ENCODE peak calls at places on chromosome 14, in six cellular contexts. One of them, this sample, is unnamed.
A peak's percentile ranks its signal among the peaks of the same experiment; 100 is the strongest.

GRCh38 chr14:76977793-76978730 is 50.4 kb downstream of the IRF2BPL start:
- DNase-seq in RWPE1: no peak
- DNase-seq in sigmoid colon: peak; percentile 82
- DNase-seq in NB4: peak; percentile 94
- DNase-seq in natural killer cell: peak; percentile 81
- DNase-seq in endothelial cell: no peak
- DNase-seq in this sample: no peak

GRCh38 chr14:44204061-44204815 is 302.8 kb downstream of the FSCB start:
- DNase-seq in sigmoid colon: no peak
- DNase-seq in natural killer cell: no peak
- DNase-seq in RWPE1: no peak
- DNase-seq in endothelial cell: no peak
- DNase-seq in NB4: no peak
- DNase-seq in this sample: no peak

GRCh38 chr14:71532349-71532748 is 399.9 kb upstream of the RGS6 start:
- DNase-seq in natural killer cell: no peak
- DNase-seq in endothelial cell: no peak
- DNase-seq in sigmoid colon: no peak
- DNase-seq in RWPE1: no peak
- DNase-seq in NB4: no peak
- DNase-seq in this sample: no peak

GRCh38 chr14:92247937-92248336 is 75.0 kb upstream of the SLC24A4 start:
- DNase-seq in NB4: no peak
- DNase-seq in natural killer cell: no peak
- DNase-seq in RWPE1: no peak
- DNase-seq in sigmoid colon: no peak
- DNase-seq in endothelial cell: no peak
- DNase-seq in this sample: no peak

GRCh38 chr14:99163446-99163845 is 108.6 kb downstream of the BCL11B start:
- DNase-seq in natural killer cell: no peak
- DNase-seq in endothelial cell: no peak
- DNase-seq in NB4: no peak
- DNase-seq in sigmoid colon: peak; percentile 17
- DNase-seq in RWPE1: no peak
- DNase-seq in this sample: no peak

GRCh38 chr14:53470351-53471043 is 317.4 kb upstream of the DDHD1 start:
- DNase-seq in RWPE1: no peak
- DNase-seq in natural killer cell: no peak
- DNase-seq in NB4: no peak
- DNase-seq in sigmoid colon: no peak
- DNase-seq in endothelial cell: no peak
- DNase-seq in this sample: no peak

GRCh38 chr14:102554835-102555819 is 37.3 kb upstream of the RCOR1 start:
- DNase-seq in endothelial cell: peak; percentile 44
- DNase-seq in natural killer cell: peak; percentile 63
- DNase-seq in NB4: peak; percentile 56
- DNase-seq in RWPE1: no peak
- DNase-seq in sigmoid colon: no peak
- DNase-seq in this sample: peak; percentile 31

GRCh38 chr14:79328863-79329262 is 882.4 kb downstream of the DIO2 start:
- DNase-seq in RWPE1: no peak
- DNase-seq in NB4: no peak
- DNase-seq in natural killer cell: no peak
- DNase-seq in endothelial cell: no peak
- DNase-seq in sigmoid colon: no peak
- DNase-seq in this sample: no peak

GRCh38 chr14:86346818-86347384 is 817.0 kb downstream of the FLRT2 start:
- DNase-seq in RWPE1: no peak
- DNase-seq in endothelial cell: no peak
- DNase-seq in natural killer cell: no peak
- DNase-seq in NB4: no peak
- DNase-seq in sigmoid colon: no peak
- DNase-seq in this sample: no peak

GRCh38 chr14:33884916-33885315 is 66.0 kb downstream of the EGLN3 start:
- DNase-seq in natural killer cell: no peak
- DNase-seq in RWPE1: no peak
- DNase-seq in endothelial cell: no peak
- DNase-seq in sigmoid colon: no peak
- DNase-seq in NB4: no peak
- DNase-seq in this sample: no peak

GRCh38 chr14:71665157-71665556 is 267.1 kb upstream of the RGS6 start:
- DNase-seq in sigmoid colon: no peak
- DNase-seq in RWPE1: peak; percentile 9
- DNase-seq in natural killer cell: no peak
- DNase-seq in NB4: no peak
- DNase-seq in endothelial cell: no peak
- DNase-seq in this sample: no peak

GRCh38 chr14:50008562-50009355 is 107.6 kb downstream of the VCPKMT start:
- DNase-seq in NB4: peak; percentile 38
- DNase-seq in sigmoid colon: peak; percentile 21
- DNase-seq in endothelial cell: no peak
- DNase-seq in RWPE1: peak; percentile 85
- DNase-seq in natural killer cell: no peak
- DNase-seq in this sample: no peak

GRCh38 chr14:49852351-49853157 is at the start of gene NEMF:
- DNase-seq in endothelial cell: peak; percentile 87
- DNase-seq in sigmoid colon: peak; percentile 92
- DNase-seq in NB4: peak; percentile 94
- DNase-seq in natural killer cell: peak; percentile 71
- DNase-seq in RWPE1: peak; percentile 83
- DNase-seq in this sample: peak; percentile 72

GRCh38 chr14:76191297-76191696 is 39.6 kb downstream of the GPATCH2L start:
- DNase-seq in endothelial cell: no peak
- DNase-seq in sigmoid colon: peak; percentile 65
- DNase-seq in RWPE1: no peak
- DNase-seq in NB4: peak; percentile 73
- DNase-seq in natural killer cell: no peak
- DNase-seq in this sample: no peak

GRCh38 chr14:91114079-91115065 is 499 bp downstream of the DGLUCY start:
- DNase-seq in natural killer cell: peak; percentile 57
- DNase-seq in NB4: peak; percentile 94
- DNase-seq in RWPE1: peak; percentile 57
- DNase-seq in sigmoid colon: peak; percentile 69
- DNase-seq in endothelial cell: peak; percentile 76
- DNase-seq in this sample: peak; percentile 59

GRCh38 chr14:56933446-56933845 is 123.2 kb upstream of the OTX2 start:
- DNase-seq in endothelial cell: no peak
- DNase-seq in sigmoid colon: no peak
- DNase-seq in NB4: no peak
- DNase-seq in natural killer cell: no peak
- DNase-seq in RWPE1: peak; percentile 4
- DNase-seq in this sample: no peak

GRCh38 chr14:35403085-35403396 is 1.5 kb downstream of the NFKBIA start:
- DNase-seq in endothelial cell: no peak
- DNase-seq in NB4: no peak
- DNase-seq in natural killer cell: peak; percentile 35
- DNase-seq in sigmoid colon: peak; percentile 80
- DNase-seq in RWPE1: no peak
- DNase-seq in this sample: no peak

GRCh38 chr14:89093083-89093482 is 268.6 kb downstream of the TTC8 start:
- DNase-seq in NB4: no peak
- DNase-seq in endothelial cell: no peak
- DNase-seq in sigmoid colon: no peak
- DNase-seq in natural killer cell: no peak
- DNase-seq in RWPE1: no peak
- DNase-seq in this sample: no peak

GRCh38 chr14:55329999-55330710 is 58.9 kb downstream of the FBXO34 start:
- DNase-seq in natural killer cell: no peak
- DNase-seq in NB4: no peak
- DNase-seq in RWPE1: no peak
- DNase-seq in endothelial cell: no peak
- DNase-seq in sigmoid colon: no peak
- DNase-seq in this sample: no peak

GRCh38 chr14:38536376-38537038 is 280.6 kb upstream of the CLEC14A start:
- DNase-seq in NB4: no peak
- DNase-seq in natural killer cell: no peak
- DNase-seq in RWPE1: no peak
- DNase-seq in endothelial cell: no peak
- DNase-seq in sigmoid colon: no peak
- DNase-seq in this sample: no peak

GRCh38 chr14:30193791-30194407 is 266.3 kb upstream of the PRKD1 start:
- DNase-seq in endothelial cell: no peak
- DNase-seq in RWPE1: peak; percentile 36
- DNase-seq in sigmoid colon: no peak
- DNase-seq in NB4: no peak
- DNase-seq in natural killer cell: no peak
- DNase-seq in this sample: no peak

GRCh38 chr14:99120147-99121026 is 151.6 kb downstream of the BCL11B start:
- DNase-seq in endothelial cell: no peak
- DNase-seq in sigmoid colon: no peak
- DNase-seq in RWPE1: no peak
- DNase-seq in NB4: no peak
- DNase-seq in natural killer cell: no peak
- DNase-seq in this sample: no peak

GRCh38 chr14:97299661-97300060 is 502.5 kb downstream of the VRK1 start:
- DNase-seq in natural killer cell: no peak
- DNase-seq in RWPE1: no peak
- DNase-seq in endothelial cell: no peak
- DNase-seq in NB4: no peak
- DNase-seq in sigmoid colon: no peak
- DNase-seq in this sample: no peak

GRCh38 chr14:74816124-74816523 is 53.0 kb downstream of the YLPM1 start:
- DNase-seq in natural killer cell: no peak
- DNase-seq in RWPE1: no peak
- DNase-seq in sigmoid colon: no peak
- DNase-seq in NB4: no peak
- DNase-seq in endothelial cell: no peak
- DNase-seq in this sample: no peak

GRCh38 chr14:104019806-104020205 is 65.7 kb upstream of the ASPG start:
- DNase-seq in endothelial cell: no peak
- DNase-seq in sigmoid colon: no peak
- DNase-seq in RWPE1: no peak
- DNase-seq in NB4: no peak
- DNase-seq in natural killer cell: no peak
- DNase-seq in this sample: no peak
- TF ChIP-seq CTCF in endothelial cell: no peak
- TF ChIP-seq CTCF in sigmoid colon: no peak
- TF ChIP-seq CTCF in RWPE1: no peak
- TF ChIP-seq CTCF in NB4: no peak
- TF ChIP-seq CTCF in natural killer cell: no peak
- TF ChIP-seq CTCF in this sample: no peak

GRCh38 chr14:22781606-22782000 is 15.1 kb downstream of the OXA1L start:
- DNase-seq in sigmoid colon: no peak
- DNase-seq in endothelial cell: no peak
- DNase-seq in RWPE1: peak; percentile 19
- DNase-seq in natural killer cell: no peak
- DNase-seq in NB4: no peak
- DNase-seq in this sample: no peak

GRCh38 chr14:22780941-22781605 is 14.6 kb downstream of the OXA1L start:
- DNase-seq in endothelial cell: no peak
- DNase-seq in RWPE1: no peak
- DNase-seq in NB4: no peak
- DNase-seq in sigmoid colon: no peak
- DNase-seq in natural killer cell: no peak
- DNase-seq in this sample: no peak

GRCh38 chr14:22776215-22776614 is 9.7 kb downstream of the OXA1L start:
- DNase-seq in NB4: no peak
- DNase-seq in sigmoid colon: no peak
- DNase-seq in natural killer cell: no peak
- DNase-seq in RWPE1: no peak
- DNase-seq in endothelial cell: no peak
- DNase-seq in this sample: no peak

DNA sequence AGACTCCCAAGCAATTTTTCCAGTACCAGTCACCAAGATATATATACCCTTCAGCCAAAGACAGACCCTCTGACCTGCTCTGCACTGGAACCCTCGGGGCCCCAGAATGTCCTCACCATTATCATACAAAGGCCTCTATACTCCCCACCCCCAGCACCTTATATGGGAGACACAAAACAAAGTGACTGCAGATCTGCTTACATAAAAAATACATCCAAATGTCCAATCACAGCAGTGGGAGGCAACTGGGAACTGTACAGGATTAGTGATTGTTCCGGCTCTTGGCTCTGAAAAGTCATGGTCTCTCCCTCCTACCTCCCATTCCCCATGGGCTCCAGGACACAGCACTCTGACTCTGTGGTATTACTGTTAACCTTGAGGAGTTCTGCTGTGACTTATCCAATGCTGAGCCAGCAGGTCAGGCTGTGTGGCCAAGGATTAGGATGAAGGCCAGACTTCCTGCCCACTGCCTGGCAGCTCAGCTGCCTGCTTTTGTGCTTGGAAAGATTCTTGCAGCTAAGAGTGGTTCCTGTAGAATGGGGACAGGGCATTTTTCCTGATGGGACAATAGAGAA is 13.7 kb downstream of the OXA1L start:
- DNase-seq in NB4: no peak
- DNase-seq in sigmoid colon: no peak
- DNase-seq in RWPE1: no peak
- DNase-seq in endothelial cell: no peak
- DNase-seq in natural killer cell: no peak
- DNase-seq in this sample: no peak
- TF ChIP-seq CTCF in NB4: no peak
- TF ChIP-seq CTCF in sigmoid colon: no peak
- TF ChIP-seq CTCF in RWPE1: no peak
- TF ChIP-seq CTCF in endothelial cell: no peak
- TF ChIP-seq CTCF in natural killer cell: no peak
- TF ChIP-seq CTCF in this sample: no peak

GRCh38 chr14:29166507-29166906 is 399.9 kb downstream of the FOXG1 start:
- DNase-seq in NB4: no peak
- DNase-seq in RWPE1: no peak
- DNase-seq in sigmoid colon: no peak
- DNase-seq in natural killer cell: no peak
- DNase-seq in endothelial cell: no peak
- DNase-seq in this sample: no peak
- TF ChIP-seq CTCF in NB4: no peak
- TF ChIP-seq CTCF in RWPE1: no peak
- TF ChIP-seq CTCF in sigmoid colon: no peak
- TF ChIP-seq CTCF in natural killer cell: no peak
- TF ChIP-seq CTCF in endothelial cell: no peak
- TF ChIP-seq CTCF in this sample: peak; percentile 6

GRCh38 chr14:93332853-93333630 is at the start of gene BTBD7:
- DNase-seq in natural killer cell: peak; percentile 92
- DNase-seq in RWPE1: peak; percentile 95
- DNase-seq in endothelial cell: peak; percentile 98
- DNase-seq in sigmoid colon: peak; percentile 97
- DNase-seq in NB4: peak; percentile 95
- DNase-seq in this sample: peak; percentile 95
- TF ChIP-seq CTCF in natural killer cell: no peak
- TF ChIP-seq CTCF in RWPE1: peak; percentile 15
- TF ChIP-seq CTCF in endothelial cell: no peak
- TF ChIP-seq CTCF in sigmoid colon: no peak
- TF ChIP-seq CTCF in NB4: no peak
- TF ChIP-seq CTCF in this sample: peak; percentile 53

This sample was measured in progenitor cell of endocrine pancreas.